ENCODE peak calls at places on chromosomes 16 and 17, in seven cellular contexts. F, C, V, P, U, Q and X are unnamed samples.

GRCh38 chr16:80804451-80805383 is at the start of gene CDYL2:
- DNase-seq in U (no peak), P (peak; percentile 63), F (no peak), Q (no peak), V (peak; percentile 55), C (peak; percentile 78), X (peak; percentile 65)

GRCh38 chr17:8846768-8847211 is 20.7 kb downstream of the PIK3R6 start:
- DNase-seq in P (peak; percentile 49), V (no peak), Q (peak; percentile 33), F (peak; percentile 67), U (no peak), C (peak; percentile 34), X (peak; percentile 21)

GRCh38 chr16:20897253-20897896 is 2.8 kb downstream of the DCUN1D3 start:
- DNase-seq in F (no peak), C (no peak), Q (peak; percentile 36), U (no peak), P (no peak), V (no peak), X (no peak)

GRCh38 chr16:318628-319027 is 33.9 kb downstream of the AXIN1 start:
- DNase-seq in F (no peak), V (peak; percentile 79), U (no peak), C (peak; percentile 58), Q (peak; percentile 32), P (no peak), X (no peak)

GRCh38 chr16:19710191-19710908 is 7.7 kb downstream of the KNOP1 start:
- DNase-seq in Q (no peak), P (peak; percentile 31), U (no peak), F (no peak), C (no peak), V (no peak), X (no peak)

GRCh38 chr17:9363440-9364350 is 211.9 kb downstream of the STX8 start:
- DNase-seq in U (no peak), Q (no peak), C (no peak), V (no peak), P (no peak), F (peak; percentile 7), X (no peak)

GRCh38 chr17:64130559-64131001 is 636 bp upstream of the ERN1 start:
- DNase-seq in Q (no peak), U (peak; percentile 68), C (no peak), V (no peak), F (no peak), P (no peak), X (no peak)

GRCh38 chr16:48041861-48042435 is 113.8 kb downstream of the ABCC12 start:
- DNase-seq in C (no peak), V (no peak), F (peak; percentile 13), P (peak; percentile 18), Q (peak; percentile 34), U (no peak), X (peak; percentile 34)

GRCh38 chr16:11296706-11297491 is 15.8 kb upstream of the PRM1 start:
- DNase-seq in C (no peak), Q (peak; percentile 87), P (no peak), V (no peak), U (peak; percentile 35), F (no peak), X (peak; percentile 35)

GRCh38 chr17:16953347-16953746 is 18.6 kb downstream of the TNFRSF13B start:
- DNase-seq in U (no peak), P (no peak), F (no peak), V (peak; percentile 13), C (no peak), Q (no peak), X (no peak)
- TF ChIP-seq JUND in U (no peak), P (no peak), F (no peak), V (no peak), C (no peak), Q (no peak), X (no peak)

GRCh38 chr16:2804728-2805127 is 6.5 kb downstream of the PRSS41 start:
- DNase-seq in P (no peak), V (no peak), U (no peak), F (no peak), C (no peak), Q (no peak), X (no peak)
- TF ChIP-seq JUND in P (no peak), V (no peak), U (no peak), F (no peak), C (no peak), Q (no peak), X (no peak)

DNA sequence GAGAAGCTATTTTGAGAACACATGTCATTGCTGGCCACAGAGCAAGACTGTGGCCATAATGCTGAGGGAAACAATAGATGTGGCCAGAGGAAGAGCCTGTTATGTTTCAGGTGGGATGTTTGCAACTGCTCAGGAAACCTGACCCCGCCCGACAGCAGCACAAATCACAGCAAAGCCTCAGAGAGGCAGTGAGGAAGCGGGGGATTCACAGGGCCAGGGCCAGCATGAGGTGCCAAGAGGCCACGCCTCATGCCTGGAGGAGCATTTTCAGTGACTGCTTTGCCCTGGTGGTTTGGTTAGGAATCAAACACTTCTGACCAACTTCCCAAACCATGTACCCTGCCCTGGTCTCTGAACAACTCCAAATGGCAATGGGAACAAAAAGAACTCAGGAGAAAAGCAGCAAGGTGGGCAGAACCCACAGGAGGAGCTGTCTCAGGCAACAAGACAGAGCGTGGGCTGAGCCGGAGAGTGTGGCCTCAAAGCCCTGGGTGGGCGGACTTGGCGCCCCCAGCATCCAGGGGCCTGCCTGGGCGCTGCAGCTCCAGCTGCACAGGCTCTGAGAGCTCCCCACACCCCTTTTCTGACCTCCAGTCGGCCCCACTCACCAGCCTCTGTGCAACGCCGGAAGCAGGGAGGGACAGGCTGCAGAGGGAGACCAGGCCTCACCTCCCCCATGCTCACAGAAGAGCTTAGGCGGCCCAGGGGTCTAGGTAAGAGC is 20.6 kb downstream of the HIC1 start:
- DNase-seq in C (peak; percentile 78), P (no peak), U (no peak), V (no peak), F (no peak), Q (no peak), X (no peak)
- TF ChIP-seq JUND in C (no peak), P (no peak), U (no peak), V (no peak), F (no peak), Q (no peak), X (no peak)

DNA sequence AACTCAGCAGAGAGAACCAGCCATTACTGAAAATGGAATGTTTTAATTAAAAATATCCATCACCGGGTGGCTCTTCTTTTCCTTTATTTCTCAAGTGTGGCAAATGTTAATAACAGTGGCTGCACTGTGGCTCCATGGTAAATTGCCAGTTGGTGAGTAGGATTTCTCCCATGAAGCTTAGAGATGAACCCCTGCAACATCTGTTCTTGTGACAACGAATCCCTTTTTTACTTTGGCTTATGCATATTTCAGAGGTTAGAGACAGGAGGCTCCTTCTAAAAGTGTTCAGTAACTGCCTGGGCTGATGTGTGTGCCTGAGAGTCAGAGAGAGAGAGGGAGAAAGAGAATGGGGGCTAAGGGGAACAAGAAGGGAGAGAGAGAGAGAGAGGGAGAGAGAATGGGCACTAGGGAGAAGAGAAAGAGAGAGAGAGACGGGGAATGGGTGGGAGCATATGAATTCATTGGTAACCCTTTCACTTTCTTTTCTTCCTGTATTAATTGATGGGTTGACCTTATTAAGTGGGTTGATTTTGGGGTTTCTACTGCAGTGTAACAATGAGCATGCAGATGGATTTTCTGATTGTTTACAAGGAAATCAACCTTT is 50.1 kb downstream of the RPTOR start:
- DNase-seq in V (no peak), U (no peak), P (no peak), F (no peak), Q (no peak), C (no peak), X (no peak)
- TF ChIP-seq JUND in V (no peak), U (no peak), P (no peak), F (no peak), Q (no peak), C (no peak), X (no peak)

GRCh38 chr17:50090071-50090470 is 5.1 kb upstream of the PDK2 start:
- DNase-seq in C (no peak), P (no peak), V (no peak), F (no peak), U (no peak), Q (no peak), X (no peak)
- TF ChIP-seq JUND in C (no peak), P (no peak), V (no peak), F (no peak), U (no peak), Q (no peak), X (no peak)

DNA sequence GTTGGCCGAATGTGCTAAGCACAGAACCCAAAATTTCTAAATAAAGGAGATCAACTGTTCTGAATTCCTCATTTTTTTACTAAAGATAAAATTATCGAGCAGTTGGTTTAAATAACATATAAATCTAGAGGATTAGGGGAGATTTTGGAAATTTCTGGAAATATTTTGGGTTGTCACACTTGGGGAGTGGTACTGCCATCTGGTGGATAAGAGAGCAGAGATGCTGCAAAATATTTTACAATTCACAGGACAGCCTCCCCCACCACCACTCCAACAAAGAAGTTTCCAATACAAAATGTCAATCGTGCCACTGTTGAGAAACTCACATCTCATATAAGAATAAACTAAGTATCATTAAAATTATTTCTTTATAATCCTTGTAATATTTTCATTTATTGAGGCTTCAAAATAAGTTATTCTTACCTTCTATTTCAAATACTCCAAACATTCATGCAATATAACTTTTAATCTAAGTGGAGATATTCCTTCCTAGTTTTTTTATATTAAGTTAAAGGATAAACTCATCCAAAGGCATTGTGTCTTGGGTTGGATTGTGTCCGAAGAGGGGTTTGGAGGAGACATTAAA is 17.0 kb upstream of the ABCA8 start:
- DNase-seq in F (peak; percentile 15), C (peak; percentile 33), P (no peak), V (no peak), Q (peak; percentile 43), U (no peak), X (peak; percentile 21)
- TF ChIP-seq JUND in F (no peak), C (no peak), P (no peak), V (no peak), Q (no peak), U (no peak), X (no peak)

GRCh38 chr17:56914641-56915263 is 903 bp upstream of the TRIM25 start:
- DNase-seq in V (no peak), Q (no peak), C (no peak), P (no peak), F (peak; percentile 33), U (no peak), X (no peak)
- TF ChIP-seq JUND in V (no peak), Q (no peak), C (no peak), P (no peak), F (peak; percentile 21), U (no peak), X (no peak)